ENCODE peak calls at places on chromosomes 7 and 10, in six cellular contexts. L is dorsolateral prefrontal cortex; G is HTR-8/SVneo; J is breast epithelium; Y is naive thymus-derived CD8-positive, alpha-beta T cell; T is HFFc6. Q is an unnamed sample.

GRCh38 chr7:77202544-77202976 is 2.9 kb upstream of the FGL2 start:
- DNase-seq in Y (no peak), T (no peak), G (no peak), L (no peak), J (no peak), Q (no peak)

GRCh38 chr10:100364735-100365391 is 17.8 kb downstream of the SCD start:
- DNase-seq in Y (no peak), L (peak), T (peak), J (peak), G (peak), Q (peak)

GRCh38 chr7:123352226-123352550 is 152.4 kb upstream of the SLC13A1 start:
- DNase-seq in G (no peak), L (no peak), T (no peak), Y (no peak), J (no peak), Q (no peak)

GRCh38 chr7:64867863-64868440 is 35.1 kb upstream of the ZNF273 start:
- DNase-seq in T (no peak), Y (no peak), G (no peak), J (no peak), L (no peak), Q (no peak)

GRCh38 chr7:44293561-44294324 is 31.7 kb downstream of the CAMK2B start:
- DNase-seq in G (no peak), L (no peak), J (peak), T (no peak), Y (no peak), Q (peak)

GRCh38 chr7:28163955-28164354 is 16.6 kb downstream of the JAZF1 start:
- DNase-seq in Y (no peak), J (no peak), G (no peak), T (no peak), L (no peak), Q (no peak)

GRCh38 chr10:3780766-3781457 is 4.1 kb downstream of the KLF6 start:
- DNase-seq in L (no peak), Y (no peak), T (no peak), J (no peak), G (no peak), Q (no peak)

GRCh38 chr7:84693483-84693882 is 493.4 kb downstream of the SEMA3D start:
- DNase-seq in L (no peak), T (no peak), Y (no peak), J (no peak), G (no peak), Q (no peak)

GRCh38 chr7:143372070-143372469 is 9.1 kb upstream of the ZYX start:
- DNase-seq in Y (peak), T (no peak), L (peak), G (no peak), J (no peak), Q (peak)

GRCh38 chr10:36344240-36344639 is 702.1 kb upstream of the FZD8 start:
- DNase-seq in L (no peak), T (no peak), J (no peak), G (no peak), Y (no peak), Q (no peak)

GRCh38 chr10:119211625-119212441 is 4.5 kb downstream of the GRK5 start:
- DNase-seq in T (no peak), L (no peak), G (no peak), J (no peak), Y (peak), Q (no peak)

GRCh38 chr10:76024460-76025123 is 593.2 kb downstream of the LRMDA start:
- DNase-seq in Y (no peak), T (no peak), L (no peak), J (no peak), G (no peak), Q (no peak)

GRCh38 chr7:104366390-104366789 is 38.0 kb downstream of the LHFPL3 start:
- DNase-seq in J (no peak), G (no peak), L (no peak), T (no peak), Y (no peak), Q (no peak)

GRCh38 chr10:61456095-61456789 is 3.1 kb upstream of the TMEM26 start:
- DNase-seq in G (no peak), T (no peak), L (no peak), J (no peak), Y (no peak), Q (no peak)

GRCh38 chr7:142785841-142786250 is 15.1 kb downstream of the PRSS2 start:
- DNase-seq in G (no peak), L (no peak), J (no peak), Y (peak), T (no peak), Q (no peak)

GRCh38 chr10:15847481-15847880 is 12.8 kb downstream of the MINDY3 start:
- DNase-seq in G (no peak), T (no peak), Y (no peak), L (no peak), J (no peak), Q (no peak)

GRCh38 chr10:73801253-73801590 is 10.2 kb downstream of the NDST2 start:
- DNase-seq in J (no peak), T (no peak), L (no peak), G (no peak), Y (no peak), Q (no peak)

GRCh38 chr7:326845-327304 is 36.9 kb downstream of the FOXL3 start:
- DNase-seq in G (no peak), J (no peak), T (no peak), L (no peak), Y (no peak), Q (no peak)

GRCh38 chr10:64518456-64518855 is 997.3 kb downstream of the REEP3 start:
- DNase-seq in T (no peak), Y (no peak), G (no peak), J (no peak), L (no peak), Q (no peak)

GRCh38 chr7:113283861-113284260 is 165.5 kb upstream of the SMIM30 start:
- DNase-seq in G (no peak), Y (no peak), T (peak), J (no peak), L (no peak), Q (no peak)

GRCh38 chr7:29604052-29604451 is 40.4 kb downstream of the PRR15 start:
- DNase-seq in G (no peak), Y (no peak), J (no peak), T (no peak), L (no peak), Q (no peak)

GRCh38 chr7:16753932-16754571 is 497 bp downstream of the TSPAN13 start:
- DNase-seq in G (peak), Y (no peak), T (no peak), J (peak), L (no peak), Q (peak)

GRCh38 chr7:130269318-130269694 is 2.6 kb downstream of the CPA2 start:
- DNase-seq in G (no peak), Y (no peak), J (no peak), L (no peak), T (no peak), Q (no peak)

GRCh38 chr7:117401293-117402002 is 25.8 kb downstream of the ASZ1 start:
- DNase-seq in J (no peak), L (no peak), G (no peak), Y (no peak), T (no peak), Q (no peak)

GRCh38 chr10:29862926-29863614 is 196.3 kb downstream of the JCAD start:
- DNase-seq in J (no peak), T (peak), L (no peak), G (no peak), Y (no peak), Q (no peak)

GRCh38 chr10:130338588-130339070 is 202.4 kb downstream of the GLRX3 start:
- DNase-seq in T (no peak), J (no peak), G (no peak), L (no peak), Y (no peak), Q (no peak)

GRCh38 chr10:123134915-123135414 is 805 bp upstream of the HMX3 start:
- DNase-seq in L (no peak), Y (no peak), G (no peak), J (no peak), T (no peak), Q (no peak)

GRCh38 chr10:19929466-19930140 is 113.4 kb downstream of the PLXDC2 start:
- DNase-seq in T (no peak), J (no peak), L (no peak), G (no peak), Y (no peak), Q (no peak)

GRCh38 chr7:37230221-37230620 is 218.4 kb downstream of the ELMO1 start:
- DNase-seq in Y (no peak), G (no peak), T (no peak), J (peak), L (peak), Q (no peak)

GRCh38 chr7:130065500-130066152 is 4.7 kb upstream of the KLHDC10 start:
- DNase-seq in J (no peak), G (no peak), L (no peak), T (no peak), Y (no peak), Q (no peak)

GRCh38 chr10:32140403-32140802 is 84.2 kb upstream of the KIF5B start:
- DNase-seq in J (no peak), L (no peak), T (no peak), G (no peak), Y (no peak), Q (no peak)

GRCh38 chr7:10106609-10107008 is 867.1 kb upstream of the PHF14 start:
- DNase-seq in Y (no peak), J (no peak), T (no peak), L (no peak), G (no peak), Q (no peak)

GRCh38 chr10:108358912-108359311 is 1194.4 kb upstream of the SORCS1 start:
- DNase-seq in J (no peak), Y (no peak), L (no peak), G (peak), T (peak), Q (no peak)

GRCh38 chr7:124942405-124942804 is 12.8 kb upstream of the POT1 start:
- DNase-seq in G (no peak), J (no peak), L (no peak), Y (no peak), T (no peak), Q (no peak)